ENCODE peak calls at places on chromosomes 13 and 19, in eight cellular contexts. K is stimulated activated CD8-positive, alpha-beta memory T cell treated with anti-CD3 and anti-CD28 coated beads, Interleukin-4, amount 100 ng/mL, for 1 hour; I is activated effector memory CD4-positive, alpha-beta T cell treated with Interleukin-2 at 50 U/mL for 16 hours; L is activated CD4-positive, alpha-beta T cell treated with anti-CD3 and anti-CD28 coated beads for 4 hours; N is activated T-helper 2 cell treated with anti-CD3 and anti-CD28 coated beads, Interferon-gamma antibody, Interleukin-2, Interleukin-4, amounts not matched to agents 10 μg/mL and 5 μg/mL and 100 μg/mL, durations not matched to agents 14 hours and 24 hours and 36 hours; V is ecto neural progenitor cell; A is substantia nigra; U is lower leg skin. G is an unnamed sample.
A peak's percentile ranks its signal among the peaks of the same experiment; 100 is the strongest.

GRCh38 chr19:34485831-34486230 is 4.3 kb downstream of the WTIP start:
- DNase-seq in K (no peak), I (no peak), L (no peak), N (no peak), V (peak; percentile 38), A (no peak), U (peak; percentile 50), G (no peak)

GRCh38 chr19:6769006-6769637 is 1.9 kb upstream of the SH2D3A start:
- DNase-seq in K (no peak), I (no peak), L (no peak), N (no peak), V (no peak), A (no peak), U (no peak), G (no peak)

GRCh38 chr13:36193151-36193855 is 21.1 kb downstream of the SOHLH2 start:
- DNase-seq in K (no peak), I (no peak), L (no peak), N (no peak), V (no peak), A (no peak), U (no peak), G (no peak)

GRCh38 chr19:3324405-3324856 is 42.0 kb upstream of the NFIC start:
- DNase-seq in K (peak; percentile 60), I (peak; percentile 53), L (peak; percentile 75), N (peak; percentile 54), V (peak; percentile 70), A (peak; percentile 30), U (peak; percentile 94), G (no peak)

GRCh38 chr19:49059056-49059455 is 1.5 kb upstream of the CGB7 start:
- DNase-seq in K (no peak), I (no peak), L (no peak), N (no peak), V (no peak), A (no peak), U (no peak), G (no peak)

GRCh38 chr19:4456566-4456842 is 1.1 kb downstream of the UBXN6 start:
- DNase-seq in K (no peak), I (no peak), L (no peak), N (no peak), V (peak; percentile 62), A (no peak), U (no peak), G (no peak)

GRCh38 chr19:49689133-49690072 is at the start of gene ADM5:
- DNase-seq in K (no peak), I (peak; percentile 17), L (peak; percentile 39), N (no peak), V (no peak), A (no peak), U (peak; percentile 91), G (no peak)

GRCh38 chr19:42176649-42176989 is 40.9 kb downstream of the DEDD2 start:
- DNase-seq in K (no peak), I (peak; percentile 9), L (peak; percentile 20), N (peak; percentile 27), V (no peak), A (no peak), U (no peak), G (no peak)

GRCh38 chr19:48772503-48772953 is 17.2 kb downstream of the FGF21 start:
- DNase-seq in K (no peak), I (no peak), L (no peak), N (no peak), V (no peak), A (no peak), U (no peak), G (no peak)

GRCh38 chr19:18093439-18094161 is 4.0 kb upstream of the MAST3 start:
- DNase-seq in K (no peak), I (no peak), L (no peak), N (no peak), V (no peak), A (no peak), U (no peak), G (no peak)

G was measured in esophagus muscularis mucosa.